ENCODE peak calls at places on chromosomes 12 and 14, in ten cellular contexts. V, Y, D, E, W, B, T, C, M and U are unnamed samples.

GRCh38 chr12:13022737-13023370 is 21.3 kb upstream of the FAM234B start:
- DNase-seq in V (no peak), Y (no peak), D (no peak), E (no peak), W (no peak), B (no peak), T (no peak), C (no peak), M (no peak), U (no peak)

GRCh38 chr12:71795901-71796300 is 41.2 kb downstream of the RAB21 start:
- DNase-seq in V (no peak), Y (no peak), D (no peak), E (no peak), W (no peak), B (no peak), T (no peak), C (no peak), M (no peak), U (no peak)

GRCh38 chr12:19316420-19316819 is 122.9 kb upstream of the AEBP2 start:
- DNase-seq in V (peak; percentile 65), Y (no peak), D (no peak), E (no peak), W (no peak), B (no peak), T (no peak), C (no peak), M (no peak), U (no peak)

GRCh38 chr14:23326491-23327332 is 5.5 kb downstream of the PABPN1 start:
- DNase-seq in V (no peak), Y (no peak), D (no peak), E (no peak), W (no peak), B (no peak), T (no peak), C (no peak), M (no peak), U (no peak)

GRCh38 chr12:121145221-121145620 is 12.5 kb downstream of the P2RX7 start:
- DNase-seq in V (peak; percentile 20), Y (peak; percentile 45), D (no peak), E (no peak), W (no peak), B (no peak), T (no peak), C (no peak), M (peak; percentile 19), U (peak; percentile 37)

GRCh38 chr12:130632582-130633174 is 83.4 kb downstream of the RIMBP2 start:
- DNase-seq in V (no peak), Y (no peak), D (no peak), E (no peak), W (no peak), B (peak; percentile 57), T (no peak), C (no peak), M (no peak), U (no peak)

GRCh38 chr12:94941440-94941862 is 62.0 kb downstream of the NDUFA12 start:
- DNase-seq in V (peak; percentile 86), Y (peak; percentile 62), D (peak; percentile 26), E (no peak), W (peak; percentile 10), B (peak; percentile 58), T (no peak), C (no peak), M (peak; percentile 28), U (peak; percentile 26)

GRCh38 chr12:21500786-21501257 is 613 bp downstream of the RECQL start:
- DNase-seq in V (no peak), Y (no peak), D (no peak), E (no peak), W (no peak), B (no peak), T (no peak), C (no peak), M (no peak), U (no peak)